ENCODE peak calls at places on chromosomes 7 and 10, in seven cellular contexts. Q is stimulated activated CD8-positive, alpha-beta memory T cell treated with anti-CD3 and anti-CD28 coated beads, Interleukin-2, amount 100 ng/mL, for 1 hour; M is fibroblast of the conjunctiva; T is activated CD8-positive, alpha-beta memory T cell treated with anti-CD3 and anti-CD28 coated beads, Interleukin-2, amount 50 U/mL, for 4 hours; O is HT-29; Y is activated T-cell treated with anti-CD3 and anti-CD28 coated beads, Interleukin-2, amount 50 U/mL, for 4 hours; L is stimulated activated CD4-positive, alpha-beta T cell treated with anti-CD3 and anti-CD28 coated beads, Interleukin-4, amount 100 ng/mL, for 1 hour. N is an unnamed sample.

GRCh38 chr10:72110677-72111401 is 22.5 kb upstream of the SPOCK2 start:
- DNase-seq in Q (no peak), M (no peak), T (no peak), O (no peak), Y (no peak), L (no peak), N (no peak)

GRCh38 chr10:73079779-73080178 is 16.9 kb downstream of the P4HA1 start:
- DNase-seq in Q (no peak), M (no peak), T (no peak), O (no peak), Y (no peak), L (no peak), N (no peak)

GRCh38 chr7:44489955-44490350 is 505 bp downstream of the NUDCD3 start:
- DNase-seq in Q (peak; percentile 3), M (no peak), T (peak; percentile 38), O (peak; percentile 51), Y (peak; percentile 32), L (peak; percentile 38), N (no peak)

GRCh38 chr10:614772-615582 is 74.5 kb downstream of the DIP2C start:
- DNase-seq in Q (no peak), M (no peak), T (no peak), O (no peak), Y (no peak), L (no peak), N (no peak)

GRCh38 chr7:149776305-149776704 is 2.9 kb upstream of the ZNF467 start:
- DNase-seq in Q (no peak), M (no peak), T (no peak), O (peak; percentile 31), Y (no peak), L (no peak), N (no peak)

GRCh38 chr7:75888464-75889222 is 9.8 kb downstream of the RHBDD2 start:
- DNase-seq in Q (no peak), M (no peak), T (no peak), O (no peak), Y (no peak), L (no peak), N (no peak)

GRCh38 chr7:105721571-105722104 is 140.3 kb upstream of the EFCAB10 start:
- DNase-seq in Q (no peak), M (no peak), T (no peak), O (no peak), Y (no peak), L (no peak), N (no peak)

GRCh38 chr7:85522070-85522469 is 335.2 kb upstream of the SEMA3D start:
- DNase-seq in Q (no peak), M (no peak), T (no peak), O (no peak), Y (no peak), L (no peak), N (no peak)

GRCh38 chr7:133217805-133218204 is 35.1 kb upstream of the EXOC4 start:
- DNase-seq in Q (no peak), M (no peak), T (no peak), O (no peak), Y (no peak), L (no peak), N (no peak)

GRCh38 chr10:107496594-107496993 is 332.1 kb upstream of the SORCS1 start:
- DNase-seq in Q (no peak), M (no peak), T (no peak), O (no peak), Y (no peak), L (no peak), N (no peak)

GRCh38 chr10:77546048-77546447 is 91.6 kb downstream of the KCNMA1 start:
- DNase-seq in Q (no peak), M (no peak), T (no peak), O (no peak), Y (no peak), L (no peak), N (no peak)

GRCh38 chr7:28354601-28355062 is 57.7 kb upstream of the CREB5 start:
- DNase-seq in Q (no peak), M (peak; percentile 94), T (no peak), O (no peak), Y (no peak), L (no peak), N (no peak)

N was measured in activated gamma-delta T cell treated with Interleukin-2 at 50 U/mL for 16 hours.